ENCODE peak calls at places on chromosomes 13 and 19, in five cellular contexts. One of them, this sample, is unnamed.

GRCh38 chr19:33894787-33895186 is 98.1 kb downstream of the KCTD15 start:
- DNase-seq in stimulated activated CD4-positive, alpha-beta T cell treated with anti-CD3 and anti-CD28 coated beads, Interleukin-4, amount 100 ng/mL, for 48 hours: no peak
- DNase-seq in HFF-Myc: no peak
- DNase-seq in body of pancreas: no peak
- DNase-seq in erythroblast: no peak
- DNase-seq in this sample: no peak

GRCh38 chr13:42354246-42355117 is 82.5 kb downstream of the AKAP11 start:
- DNase-seq in body of pancreas: no peak
- DNase-seq in stimulated activated CD4-positive, alpha-beta T cell treated with anti-CD3 and anti-CD28 coated beads, Interleukin-4, amount 100 ng/mL, for 48 hours: no peak
- DNase-seq in erythroblast: no peak
- DNase-seq in HFF-Myc: no peak
- DNase-seq in this sample: no peak

GRCh38 chr19:17075860-17076538 is 422 bp downstream of the MYO9B start:
- DNase-seq in HFF-Myc: no peak
- DNase-seq in stimulated activated CD4-positive, alpha-beta T cell treated with anti-CD3 and anti-CD28 coated beads, Interleukin-4, amount 100 ng/mL, for 48 hours: peak
- DNase-seq in erythroblast: peak
- DNase-seq in body of pancreas: peak
- DNase-seq in this sample: peak

GRCh38 chr19:8088752-8089663 is 36.4 kb downstream of the CCL25 start:
- DNase-seq in stimulated activated CD4-positive, alpha-beta T cell treated with anti-CD3 and anti-CD28 coated beads, Interleukin-4, amount 100 ng/mL, for 48 hours: no peak
- DNase-seq in erythroblast: no peak
- DNase-seq in body of pancreas: no peak
- DNase-seq in HFF-Myc: no peak
- DNase-seq in this sample: no peak

GRCh38 chr13:83796364-83796763 is 85.9 kb downstream of the SLITRK1 start:
- DNase-seq in stimulated activated CD4-positive, alpha-beta T cell treated with anti-CD3 and anti-CD28 coated beads, Interleukin-4, amount 100 ng/mL, for 48 hours: no peak
- DNase-seq in body of pancreas: no peak
- DNase-seq in HFF-Myc: no peak
- DNase-seq in erythroblast: no peak
- DNase-seq in this sample: no peak

GRCh38 chr13:113945857-113946408 is 27.9 kb downstream of the C13orf46 start:
- DNase-seq in stimulated activated CD4-positive, alpha-beta T cell treated with anti-CD3 and anti-CD28 coated beads, Interleukin-4, amount 100 ng/mL, for 48 hours: no peak
- DNase-seq in erythroblast: peak
- DNase-seq in HFF-Myc: no peak
- DNase-seq in body of pancreas: peak
- DNase-seq in this sample: no peak

GRCh38 chr13:23681253-23681652 is 111.0 kb downstream of the TNFRSF19 start:
- DNase-seq in body of pancreas: no peak
- DNase-seq in HFF-Myc: no peak
- DNase-seq in stimulated activated CD4-positive, alpha-beta T cell treated with anti-CD3 and anti-CD28 coated beads, Interleukin-4, amount 100 ng/mL, for 48 hours: no peak
- DNase-seq in erythroblast: no peak
- DNase-seq in this sample: no peak

GRCh38 chr19:54805665-54806515 is 2.5 kb downstream of the KIR2DL4 start:
- DNase-seq in body of pancreas: no peak
- DNase-seq in erythroblast: no peak
- DNase-seq in stimulated activated CD4-positive, alpha-beta T cell treated with anti-CD3 and anti-CD28 coated beads, Interleukin-4, amount 100 ng/mL, for 48 hours: no peak
- DNase-seq in HFF-Myc: no peak
- DNase-seq in this sample: no peak

GRCh38 chr19:56476671-56477428 is at the start of gene ZNF667:
- DNase-seq in stimulated activated CD4-positive, alpha-beta T cell treated with anti-CD3 and anti-CD28 coated beads, Interleukin-4, amount 100 ng/mL, for 48 hours: peak
- DNase-seq in erythroblast: peak
- DNase-seq in body of pancreas: no peak
- DNase-seq in HFF-Myc: peak
- DNase-seq in this sample: peak

GRCh38 chr19:5285311-5285710 is 55.3 kb downstream of the PTPRS start:
- DNase-seq in erythroblast: no peak
- DNase-seq in stimulated activated CD4-positive, alpha-beta T cell treated with anti-CD3 and anti-CD28 coated beads, Interleukin-4, amount 100 ng/mL, for 48 hours: no peak
- DNase-seq in body of pancreas: no peak
- DNase-seq in HFF-Myc: no peak
- DNase-seq in this sample: no peak

GRCh38 chr19:35642312-35642711 is 767 bp downstream of the ETV2 start:
- DNase-seq in HFF-Myc: no peak
- DNase-seq in body of pancreas: no peak
- DNase-seq in erythroblast: no peak
- DNase-seq in stimulated activated CD4-positive, alpha-beta T cell treated with anti-CD3 and anti-CD28 coated beads, Interleukin-4, amount 100 ng/mL, for 48 hours: no peak
- DNase-seq in this sample: no peak

GRCh38 chr19:16001481-16002312 is 52.9 kb downstream of the OR10H4 start:
- DNase-seq in body of pancreas: peak
- DNase-seq in erythroblast: no peak
- DNase-seq in HFF-Myc: peak
- DNase-seq in stimulated activated CD4-positive, alpha-beta T cell treated with anti-CD3 and anti-CD28 coated beads, Interleukin-4, amount 100 ng/mL, for 48 hours: peak
- DNase-seq in this sample: no peak

GRCh38 chr13:113018676-113019465 is 49.9 kb downstream of the MCF2L start:
- DNase-seq in HFF-Myc: no peak
- DNase-seq in body of pancreas: no peak
- DNase-seq in erythroblast: no peak
- DNase-seq in stimulated activated CD4-positive, alpha-beta T cell treated with anti-CD3 and anti-CD28 coated beads, Interleukin-4, amount 100 ng/mL, for 48 hours: no peak
- DNase-seq in this sample: no peak

GRCh38 chr13:75637101-75637774 is 1.1 kb downstream of the LMO7 start:
- DNase-seq in body of pancreas: no peak
- DNase-seq in HFF-Myc: no peak
- DNase-seq in erythroblast: no peak
- DNase-seq in stimulated activated CD4-positive, alpha-beta T cell treated with anti-CD3 and anti-CD28 coated beads, Interleukin-4, amount 100 ng/mL, for 48 hours: no peak
- DNase-seq in this sample: no peak

GRCh38 chr19:10603873-10604459 is 16.9 kb upstream of the AP1M2 start:
- DNase-seq in stimulated activated CD4-positive, alpha-beta T cell treated with anti-CD3 and anti-CD28 coated beads, Interleukin-4, amount 100 ng/mL, for 48 hours: no peak
- DNase-seq in erythroblast: peak
- DNase-seq in body of pancreas: peak
- DNase-seq in HFF-Myc: no peak
- DNase-seq in this sample: no peak

GRCh38 chr13:62040806-62041205 is 625.2 kb upstream of the PCDH20 start:
- DNase-seq in HFF-Myc: no peak
- DNase-seq in erythroblast: no peak
- DNase-seq in stimulated activated CD4-positive, alpha-beta T cell treated with anti-CD3 and anti-CD28 coated beads, Interleukin-4, amount 100 ng/mL, for 48 hours: no peak
- DNase-seq in body of pancreas: no peak
- DNase-seq in this sample: no peak

GRCh38 chr13:53200498-53201453 is 172.2 kb downstream of the OLFM4 start:
- DNase-seq in erythroblast: peak
- DNase-seq in HFF-Myc: no peak
- DNase-seq in body of pancreas: peak
- DNase-seq in stimulated activated CD4-positive, alpha-beta T cell treated with anti-CD3 and anti-CD28 coated beads, Interleukin-4, amount 100 ng/mL, for 48 hours: peak
- DNase-seq in this sample: no peak

GRCh38 chr19:49838816-49839588 is 12.0 kb upstream of the PTOV1 start:
- DNase-seq in erythroblast: no peak
- DNase-seq in body of pancreas: no peak
- DNase-seq in stimulated activated CD4-positive, alpha-beta T cell treated with anti-CD3 and anti-CD28 coated beads, Interleukin-4, amount 100 ng/mL, for 48 hours: no peak
- DNase-seq in HFF-Myc: no peak
- DNase-seq in this sample: no peak

GRCh38 chr13:45102136-45102802 is 18.0 kb upstream of the GTF2F2 start:
- DNase-seq in HFF-Myc: no peak
- DNase-seq in stimulated activated CD4-positive, alpha-beta T cell treated with anti-CD3 and anti-CD28 coated beads, Interleukin-4, amount 100 ng/mL, for 48 hours: no peak
- DNase-seq in body of pancreas: no peak
- DNase-seq in erythroblast: no peak
- DNase-seq in this sample: no peak

This sample was measured in WERI-Rb-1.